ENCODE peak calls at places on chromosomes 12 and 14, in eight cellular contexts. K, G, Y, N, S, U, O and A are unnamed samples.
A peak's percentile ranks its signal among the peaks of the same experiment; 100 is the strongest.

GRCh38 chr12:54294152-54294913 is 6.5 kb downstream of the NFE2 start:
- DNase-seq in K (no peak), G (peak; percentile 86), Y (peak; percentile 58), N (peak; percentile 88), S (peak; percentile 70), U (peak; percentile 41), O (peak; percentile 28), A (no peak)

GRCh38 chr14:46571970-46572369 is 79.6 kb downstream of the RPL10L start:
- DNase-seq in K (no peak), G (no peak), Y (no peak), N (no peak), S (no peak), U (no peak), O (no peak), A (no peak)

GRCh38 chr12:54191550-54192022 is 2.8 kb upstream of the SMUG1 start:
- DNase-seq in K (no peak), G (peak; percentile 86), Y (peak; percentile 89), N (peak; percentile 92), S (peak; percentile 77), U (peak; percentile 81), O (peak; percentile 87), A (no peak)

GRCh38 chr14:101380512-101380911 is 180.8 kb upstream of the DIO3 start:
- DNase-seq in K (no peak), G (no peak), Y (no peak), N (no peak), S (no peak), U (no peak), O (no peak), A (no peak)

GRCh38 chr14:59215353-59215752 is 26.9 kb downstream of the DAAM1 start:
- DNase-seq in K (peak; percentile 17), G (no peak), Y (no peak), N (no peak), S (peak; percentile 82), U (peak; percentile 88), O (peak; percentile 36), A (peak; percentile 24)

GRCh38 chr12:65741662-65742480 is 82.4 kb upstream of the HMGA2 start:
- DNase-seq in K (peak; percentile 28), G (peak; percentile 95), Y (no peak), N (no peak), S (no peak), U (peak; percentile 37), O (peak; percentile 35), A (no peak)

GRCh38 chr12:108193922-108194321 is 64.8 kb downstream of the WSCD2 start:
- DNase-seq in K (no peak), G (peak; percentile 82), Y (peak; percentile 32), N (no peak), S (peak; percentile 36), U (no peak), O (no peak), A (no peak)

GRCh38 chr12:47902131-47902639 is 2.6 kb downstream of the VDR start:
- DNase-seq in K (no peak), G (no peak), Y (no peak), N (no peak), S (no peak), U (no peak), O (no peak), A (no peak)

GRCh38 chr12:12534134-12534866 is 28.4 kb downstream of the DUSP16 start:
- DNase-seq in K (no peak), G (no peak), Y (no peak), N (no peak), S (no peak), U (no peak), O (no peak), A (no peak)

GRCh38 chr14:73896521-73896920 is 9.9 kb downstream of the ZNF410 start:
- DNase-seq in K (no peak), G (no peak), Y (no peak), N (no peak), S (no peak), U (no peak), O (no peak), A (no peak)

GRCh38 chr14:102424520-102424919 is 61.8 kb downstream of the TECPR2 start:
- DNase-seq in K (no peak), G (no peak), Y (no peak), N (no peak), S (no peak), U (no peak), O (no peak), A (no peak)

GRCh38 chr14:90105756-90106155 is 44.0 kb downstream of the KCNK13 start:
- DNase-seq in K (no peak), G (no peak), Y (no peak), N (no peak), S (no peak), U (peak; percentile 44), O (no peak), A (no peak)

GRCh38 chr12:83827193-83827592 is 1085.4 kb downstream of the SLC6A15 start:
- DNase-seq in K (no peak), G (no peak), Y (no peak), N (no peak), S (no peak), U (no peak), O (no peak), A (no peak)

GRCh38 chr14:32635103-32635719 is 303.5 kb upstream of the NPAS3 start:
- DNase-seq in K (no peak), G (no peak), Y (no peak), N (no peak), S (no peak), U (no peak), O (no peak), A (no peak)

GRCh38 chr14:28344381-28344780 is 422.2 kb upstream of the FOXG1 start:
- DNase-seq in K (no peak), G (no peak), Y (no peak), N (no peak), S (no peak), U (no peak), O (no peak), A (no peak)

GRCh38 chr14:69242311-69243224 is 17.4 kb upstream of the GALNT16 start:
- DNase-seq in K (peak; percentile 31), G (peak; percentile 84), Y (peak; percentile 74), N (no peak), S (peak; percentile 53), U (no peak), O (peak; percentile 79), A (peak; percentile 27)

DNA sequence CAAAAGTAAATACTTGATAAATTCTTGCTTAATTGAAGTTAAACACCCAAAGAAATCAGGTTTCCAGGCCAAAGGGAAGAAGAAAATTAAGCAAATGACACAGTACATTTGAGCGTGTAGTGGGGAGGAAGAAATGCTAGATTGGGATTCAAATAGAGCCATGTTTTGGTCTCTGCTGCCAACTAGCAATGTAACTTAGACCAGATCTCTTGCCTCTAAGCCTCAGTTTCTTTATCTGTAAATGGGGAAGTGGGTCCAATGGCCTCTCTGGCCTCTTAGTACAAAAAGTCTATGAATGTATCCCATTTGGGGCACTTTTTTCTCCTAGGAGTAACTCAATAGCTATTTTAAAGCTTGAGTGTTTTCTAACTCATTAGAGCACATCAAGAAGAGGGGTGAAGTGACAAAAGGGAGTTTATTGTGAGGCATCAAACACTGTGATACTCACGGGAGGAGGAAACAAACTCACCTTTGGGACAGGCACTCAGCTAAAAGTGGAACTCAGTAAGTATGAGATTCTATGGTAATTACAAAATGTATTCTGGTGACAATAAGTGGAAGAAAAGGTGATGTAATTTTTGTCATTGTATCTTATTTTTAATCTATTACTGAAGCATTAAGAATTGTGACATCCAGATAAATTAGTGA is 55.8 kb downstream of the DAD1 start:
- DNase-seq in K (no peak), G (no peak), Y (no peak), N (no peak), S (no peak), U (no peak), O (no peak), A (no peak)
- H3K4me3 ChIP-seq in K (no peak overlapping the region), G (no peak overlapping the region), Y (peak overlapping the region; percentile 70), N (no peak overlapping the region), S (no peak overlapping the region), U (no peak overlapping the region), O (no peak overlapping the region), A (no peak overlapping the region)

GRCh38 chr12:31961137-31961536 is 1.9 kb downstream of the RESF1 start:
- DNase-seq in K (no peak), G (no peak), Y (peak; percentile 27), N (no peak), S (no peak), U (no peak), O (no peak), A (no peak)

GRCh38 chr12:31959701-31960391 is 631 bp downstream of the RESF1 start:
- DNase-seq in K (peak; percentile 6), G (peak; percentile 36), Y (peak; percentile 80), N (peak; percentile 80), S (peak; percentile 68), U (peak; percentile 80), O (peak; percentile 72), A (no peak)

GRCh38 chr12:31964280-31964679 is 5.1 kb downstream of the RESF1 start:
- DNase-seq in K (no peak), G (no peak), Y (no peak), N (no peak), S (no peak), U (no peak), O (no peak), A (no peak)

GRCh38 chr12:31959051-31959700 is at the start of gene RESF1:
- DNase-seq in K (peak; percentile 45), G (peak; percentile 95), Y (peak; percentile 97), N (peak; percentile 98), S (peak; percentile 89), U (peak; percentile 95), O (peak; percentile 84), A (peak; percentile 20)

DNA sequence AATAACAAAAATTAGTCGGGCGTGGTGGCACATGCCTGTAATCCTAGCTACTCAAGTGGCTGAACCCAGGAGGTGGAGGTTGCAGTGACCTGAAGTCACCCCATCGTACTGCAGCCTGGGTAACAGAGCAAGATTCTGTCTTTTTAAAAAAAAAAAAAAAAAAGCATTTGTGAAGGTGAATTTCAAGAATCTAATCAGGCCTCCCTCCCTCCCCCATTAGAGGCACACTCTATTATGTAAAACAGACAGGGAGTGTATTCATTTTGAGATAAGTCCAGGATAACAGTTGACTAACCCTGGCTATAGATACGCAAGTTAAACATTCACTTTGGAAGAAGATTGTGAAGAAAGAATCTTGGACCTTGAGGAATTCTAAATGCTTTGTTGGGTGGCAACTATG is 2.9 kb downstream of the RESF1 start:
- DNase-seq in K (no peak), G (no peak), Y (no peak), N (no peak), S (no peak), U (no peak), O (no peak), A (no peak)
- H3K4me3 ChIP-seq in K (no peak overlapping the region), G (no peak overlapping the region), Y (no peak overlapping the region), N (peak overlapping the region; percentile 70), S (no peak overlapping the region), U (peak overlapping the region; percentile 77), O (peak overlapping the region; percentile 82), A (no peak overlapping the region)

GRCh38 chr14:61103541-61104339 is 122.7 kb downstream of the SLC38A6 start:
- DNase-seq in K (peak; percentile 97), G (peak; percentile 57), Y (no peak), N (no peak), S (peak; percentile 64), U (peak; percentile 50), O (peak; percentile 58), A (peak; percentile 96)
- H3K4me3 ChIP-seq in K (no peak overlapping the region), G (no peak overlapping the region), Y (no peak overlapping the region), N (no peak overlapping the region), S (no peak overlapping the region), U (no peak overlapping the region), O (no peak overlapping the region), A (no peak overlapping the region)

DNA sequence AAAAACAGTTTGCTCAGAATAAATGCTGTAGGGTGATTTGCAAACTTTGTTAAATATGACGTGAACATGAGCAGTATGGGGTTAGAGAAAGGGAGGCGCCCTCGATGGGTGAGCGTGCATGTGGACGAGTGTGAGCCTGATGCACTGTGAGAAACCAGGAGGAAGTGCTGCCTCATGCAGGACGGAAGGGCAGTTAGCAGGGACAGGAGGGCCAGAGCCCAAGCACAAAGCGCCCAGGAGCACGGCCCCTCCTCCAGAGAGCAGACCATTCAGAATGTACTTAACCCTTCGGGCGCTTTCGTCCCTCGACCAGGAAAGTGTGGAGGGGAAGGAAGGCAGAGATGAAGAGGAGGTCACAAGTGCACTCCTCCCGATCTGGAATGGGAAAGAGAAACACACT is 44.9 kb downstream of the TCHP start:
- DNase-seq in K (no peak), G (peak; percentile 82), Y (no peak), N (no peak), S (no peak), U (peak; percentile 46), O (peak; percentile 54), A (no peak)
- H3K4me3 ChIP-seq in K (no peak overlapping the region), G (no peak overlapping the region), Y (no peak overlapping the region), N (no peak overlapping the region), S (no peak overlapping the region), U (no peak overlapping the region), O (no peak overlapping the region), A (no peak overlapping the region)